ENCODE peak calls at places on chromosome 16, in seven cellular contexts. X, R, J, T, Q, L and E are unnamed samples.

GRCh38 chr16:27852116-27852515 is 211.4 kb downstream of the GSG1L start:
- DNase-seq in L (no peak), R (no peak), Q (no peak), T (no peak), X (no peak), J (no peak), E (no peak)

GRCh38 chr16:424623-425081 is 797 bp upstream of the RAB11FIP3 start:
- DNase-seq in R (no peak), L (no peak), Q (no peak), J (no peak), X (no peak), T (peak), E (peak)

GRCh38 chr16:52569701-52570100 is 22.8 kb upstream of the TOX3 start:
- DNase-seq in L (no peak), R (no peak), X (no peak), T (no peak), J (no peak), Q (no peak), E (no peak)

GRCh38 chr16:89261691-89262563 is 44.4 kb downstream of the ZNF778 start:
- DNase-seq in J (no peak), Q (no peak), L (no peak), R (no peak), T (peak), X (no peak), E (no peak)

GRCh38 chr16:12257926-12258561 is 281.5 kb downstream of the SNX29 start:
- DNase-seq in T (no peak), J (peak), L (no peak), R (no peak), X (no peak), Q (peak), E (no peak)

GRCh38 chr16:24540575-24541240 is 1.3 kb downstream of the RBBP6 start:
- DNase-seq in R (peak), J (no peak), T (no peak), L (peak), X (no peak), Q (peak), E (no peak)

GRCh38 chr16:48959204-48959603 is 322.4 kb downstream of the CBLN1 start:
- DNase-seq in R (no peak), T (no peak), Q (no peak), X (no peak), L (no peak), J (no peak), E (no peak)

GRCh38 chr16:71230122-71230845 is at the start of gene HYDIN:
- DNase-seq in X (no peak), J (peak), R (peak), T (peak), Q (peak), L (no peak), E (peak)

GRCh38 chr16:86761117-86761971 is 183.0 kb downstream of the FOXL1 start:
- DNase-seq in L (peak), R (peak), T (peak), Q (peak), X (peak), J (no peak), E (peak)

GRCh38 chr16:79628501-79628975 is 28.0 kb upstream of the MAF start:
- DNase-seq in J (no peak), L (peak), Q (peak), X (no peak), R (peak), T (peak), E (no peak)

GRCh38 chr16:67539691-67540635 is 11.3 kb downstream of the RIPOR1 start:
- DNase-seq in X (no peak), R (no peak), L (no peak), J (no peak), Q (no peak), T (no peak), E (no peak)

GRCh38 chr16:12868788-12869187 is 32.6 kb upstream of the SHISA9 start:
- DNase-seq in Q (no peak), T (no peak), L (no peak), R (no peak), X (no peak), J (no peak), E (no peak)

GRCh38 chr16:27472091-27473020 is 70.4 kb downstream of the IL21R start:
- DNase-seq in X (no peak), R (peak), L (no peak), T (peak), Q (no peak), J (peak), E (no peak)

GRCh38 chr16:87552072-87552718 is 50.1 kb upstream of the JPH3 start:
- DNase-seq in J (no peak), Q (no peak), X (no peak), T (no peak), R (no peak), L (no peak), E (no peak)

GRCh38 chr16:46896314-46896968 is 12.3 kb downstream of the GPT2 start:
- DNase-seq in X (no peak), J (no peak), L (no peak), T (peak), Q (no peak), R (no peak), E (no peak)

GRCh38 chr16:12901597-12902436 is at the start of gene SHISA9:
- DNase-seq in J (no peak), X (no peak), L (no peak), T (no peak), R (no peak), Q (no peak), E (peak)

GRCh38 chr16:630815-631405 is at the start of gene WFIKKN1:
- DNase-seq in Q (peak), R (no peak), J (peak), T (no peak), X (no peak), L (no peak), E (peak)

GRCh38 chr16:12498077-12498476 is 305.6 kb downstream of the CPPED1 start:
- DNase-seq in Q (no peak), L (no peak), X (no peak), R (no peak), T (no peak), J (no peak), E (no peak)

GRCh38 chr16:74830646-74831045 is 56.0 kb upstream of the FA2H start:
- DNase-seq in Q (no peak), J (no peak), L (no peak), X (no peak), R (no peak), T (no peak), E (no peak)

GRCh38 chr16:88920618-88921602 is 54.5 kb upstream of the PABPN1L start:
- DNase-seq in L (no peak), X (no peak), Q (peak), J (peak), T (peak), R (peak), E (peak)

GRCh38 chr16:8920676-8921625 is 38.8 kb downstream of the LITAFD start:
- DNase-seq in Q (no peak), X (no peak), L (no peak), J (no peak), R (no peak), T (peak), E (no peak)

GRCh38 chr16:67169642-67170167 is 633 bp upstream of the NOL3 start:
- DNase-seq in R (peak), Q (peak), L (no peak), X (no peak), J (peak), T (no peak), E (peak)

GRCh38 chr16:51763072-51763658 is 612.1 kb upstream of the SALL1 start:
- DNase-seq in J (no peak), L (no peak), X (no peak), R (no peak), Q (no peak), T (no peak), E (no peak)

GRCh38 chr16:87956169-87956770 is 5.0 kb downstream of the BANP start:
- DNase-seq in X (no peak), J (no peak), Q (no peak), L (peak), R (peak), T (peak), E (no peak)

GRCh38 chr16:2333772-2334379 is 6.7 kb downstream of the ABCA3 start:
- DNase-seq in L (no peak), J (no peak), T (peak), Q (no peak), X (no peak), R (peak), E (no peak)

GRCh38 chr16:80283450-80284392 is 257.1 kb upstream of the DYNLRB2 start:
- DNase-seq in T (no peak), L (no peak), R (no peak), X (no peak), J (no peak), Q (no peak), E (no peak)

GRCh38 chr16:21603920-21604319 is 4.5 kb downstream of the METTL9 start:
- DNase-seq in Q (no peak), T (peak), L (no peak), R (no peak), X (no peak), J (no peak), E (no peak)

GRCh38 chr16:48231675-48232214 is 12.4 kb upstream of the LONP2 start:
- DNase-seq in T (peak), X (no peak), R (peak), J (no peak), L (no peak), Q (peak), E (peak)

GRCh38 chr16:56255904-56256303 is 64.6 kb downstream of the GNAO1 start:
- DNase-seq in L (no peak), Q (no peak), X (no peak), T (no peak), R (no peak), J (no peak), E (no peak)

GRCh38 chr16:56368545-56368944 is 56.8 kb downstream of the AMFR start:
- DNase-seq in L (no peak), T (no peak), J (no peak), X (no peak), R (no peak), Q (no peak), E (no peak)

GRCh38 chr16:9357829-9358228 is 266.4 kb downstream of the HAPSTR1 start:
- DNase-seq in Q (no peak), L (no peak), J (no peak), T (no peak), R (no peak), X (no peak), E (no peak)

GRCh38 chr16:66458292-66458691 is 31.2 kb downstream of the BEAN1 start:
- DNase-seq in T (no peak), J (no peak), Q (no peak), X (no peak), L (no peak), R (no peak), E (no peak)

GRCh38 chr16:86880316-86881117 is 302.2 kb downstream of the FOXL1 start:
- DNase-seq in Q (no peak), R (peak), L (no peak), X (no peak), T (peak), J (no peak), E (no peak)

GRCh38 chr16:13779676-13780075 is 140.3 kb upstream of the ERCC4 start:
- DNase-seq in Q (no peak), X (no peak), J (no peak), L (no peak), R (no peak), T (no peak), E (no peak)

DNA sequence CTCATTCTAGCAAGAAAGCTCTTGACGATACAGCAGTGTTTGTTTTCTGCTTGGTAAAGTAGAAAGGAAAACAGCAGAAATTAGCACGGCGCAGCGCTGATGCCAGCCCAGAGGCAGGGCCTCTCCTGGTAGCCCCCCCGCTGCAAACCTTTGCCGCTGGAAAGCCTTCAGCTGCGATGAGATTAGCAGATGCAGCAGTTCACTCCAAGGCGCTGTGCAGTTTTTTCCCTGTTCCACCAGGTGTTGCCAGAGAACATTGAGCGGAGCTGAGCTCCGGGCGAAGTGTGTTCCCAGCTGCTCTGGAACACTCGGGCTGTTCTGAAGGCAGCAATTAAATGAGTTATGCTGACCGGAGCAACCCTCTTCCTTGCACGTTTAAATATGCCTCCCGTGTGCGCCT is 72.5 kb downstream of the RBFOX1 start:
- DNase-seq in X (no peak), J (no peak), T (no peak), R (no peak), L (no peak), Q (no peak), E (peak)
- TF ChIP-seq CTCF in X (no peak), J (no peak), T (no peak), R (no peak), L (no peak), Q (no peak), E (no peak)

DNA sequence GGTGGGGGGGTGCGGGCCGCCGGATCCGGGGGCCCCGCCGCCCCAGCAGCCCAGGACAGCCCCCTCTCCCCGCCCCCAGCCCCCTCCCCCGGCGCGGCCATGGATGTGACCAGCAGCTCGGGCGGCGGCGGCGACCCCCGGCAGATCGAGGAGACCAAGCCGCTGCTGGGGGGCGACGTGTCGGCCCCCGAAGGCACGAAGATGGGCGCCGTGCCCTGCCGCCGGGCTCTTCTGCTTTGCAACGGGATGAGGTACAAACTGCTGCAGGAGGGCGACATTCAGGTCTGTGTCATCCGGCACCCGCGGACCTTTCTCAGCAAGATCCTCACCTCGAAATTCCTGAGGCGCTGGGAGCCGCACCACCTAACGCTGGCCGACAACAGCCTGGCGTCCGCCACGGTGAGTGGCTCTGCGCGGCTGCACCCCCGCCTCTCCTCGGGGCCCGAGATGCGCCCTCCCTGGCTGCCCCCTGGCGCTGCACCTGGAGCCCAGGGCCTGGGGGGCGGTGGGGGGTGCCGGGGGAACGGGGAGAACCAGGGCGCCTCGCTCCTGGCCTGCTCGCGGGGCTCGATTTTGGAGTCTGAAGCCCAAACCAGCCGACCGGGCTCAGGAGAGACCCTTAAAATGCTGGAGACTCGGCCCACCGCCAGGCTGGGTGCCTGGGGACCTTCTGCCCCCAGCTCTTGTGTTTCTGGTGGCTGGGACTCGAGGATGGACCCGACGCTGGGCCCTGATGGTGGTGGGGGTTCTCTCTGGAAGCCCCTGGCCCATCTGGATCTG is 725 bp downstream of the CMIP start:
- DNase-seq in J (peak), T (no peak), R (peak), Q (peak), X (no peak), L (peak), E (peak)
- TF ChIP-seq CTCF in J (no peak), T (no peak), R (peak), Q (no peak), X (peak), L (no peak), E (no peak)

GRCh38 chr16:30650369-30651123 is at the start of gene PRR14:
- DNase-seq in L (peak), J (peak), Q (peak), R (peak), X (peak), T (peak), E (peak)
- TF ChIP-seq CTCF in L (no peak), J (peak), Q (peak), R (peak), X (peak), T (no peak), E (peak)

GRCh38 chr16:17339764-17340541 is 130.8 kb downstream of the XYLT1 start:
- DNase-seq in T (no peak), J (no peak), L (no peak), R (no peak), Q (peak), X (no peak), E (no peak)
- TF ChIP-seq CTCF in T (no peak), J (no peak), L (no peak), R (no peak), Q (no peak), X (no peak), E (no peak)

GRCh38 chr16:3998793-3999478 is 117.3 kb downstream of the ADCY9 start:
- DNase-seq in R (peak), X (no peak), Q (no peak), J (no peak), L (no peak), T (peak), E (no peak)
- TF ChIP-seq CTCF in R (no peak), X (no peak), Q (no peak), J (no peak), L (no peak), T (peak), E (no peak)